ENCODE peak calls at places on chromosomes 2 and 18, in seven cellular contexts. U is GM12878, E is HepG2, M is H1, X is SK-N-SH, T is K562, C is T47D. F is an unnamed sample.

GRCh38 chr2:68225119-68225632 is 27.2 kb downstream of the PPP3R1 start:
- DNase-seq in X (peak), E (peak), T (peak), M (peak), C (no peak), U (peak), F (peak)

GRCh38 chr2:186429095-186429494 is 57.0 kb upstream of the ZC3H15 start:
- DNase-seq in T (no peak), U (no peak), C (no peak), E (no peak), M (no peak), X (no peak), F (no peak)

GRCh38 chr2:147182260-147182659 is 662.6 kb upstream of the ACVR2A start:
- DNase-seq in X (no peak), M (no peak), U (peak), T (no peak), C (no peak), E (no peak), F (no peak)

GRCh38 chr18:51151568-51152511 is 45.6 kb downstream of the MEX3C start:
- DNase-seq in E (no peak), U (no peak), M (no peak), X (no peak), C (no peak), T (no peak), F (no peak)

GRCh38 chr18:55968550-55968949 is 380.6 kb upstream of the TCF4 start:
- DNase-seq in E (no peak), T (no peak), U (no peak), C (no peak), X (no peak), M (no peak), F (no peak)

GRCh38 chr2:222038086-222038802 is 260.6 kb downstream of the PAX3 start:
- DNase-seq in C (no peak), U (no peak), X (no peak), E (peak), M (no peak), T (no peak), F (no peak)

GRCh38 chr2:233764264-233764663 is 4.2 kb downstream of the UGT1A1 start:
- DNase-seq in C (no peak), M (no peak), E (no peak), X (no peak), U (no peak), T (no peak), F (no peak)

GRCh38 chr2:150630587-150631235 is 143.2 kb upstream of the RND3 start:
- DNase-seq in X (no peak), T (no peak), E (no peak), M (no peak), C (no peak), U (no peak), F (no peak)

GRCh38 chr2:135791418-135792190 is 45.4 kb downstream of the LCT start:
- DNase-seq in M (no peak), X (no peak), E (no peak), T (no peak), C (no peak), U (no peak), F (no peak)

GRCh38 chr2:235330775-235331438 is 162.9 kb upstream of the AGAP1 start:
- DNase-seq in E (no peak), C (peak), U (no peak), X (no peak), T (no peak), M (no peak), F (peak)

GRCh38 chr2:109304731-109305470 is 175.9 kb downstream of the SH3RF3 start:
- DNase-seq in C (no peak), T (no peak), X (no peak), E (no peak), M (no peak), U (peak), F (no peak)

GRCh38 chr2:240339411-240340360 is 95.8 kb upstream of the GPC1 start:
- DNase-seq in U (no peak), T (no peak), C (no peak), E (no peak), M (no peak), X (no peak), F (no peak)

GRCh38 chr2:158006961-158007664 is 94.6 kb upstream of the UPP2 start:
- DNase-seq in T (peak), X (no peak), U (no peak), E (no peak), M (no peak), C (no peak), F (no peak)

GRCh38 chr2:158042666-158043065 is 59.0 kb upstream of the UPP2 start:
- DNase-seq in U (no peak), C (no peak), E (no peak), M (no peak), T (no peak), X (no peak), F (no peak)

GRCh38 chr2:230575640-230576324 is 136.9 kb upstream of the CAB39 start:
- DNase-seq in U (no peak), E (no peak), X (no peak), T (peak), C (no peak), M (no peak), F (peak)

GRCh38 chr2:44934962-44935853 is 6.3 kb upstream of the SIX3 start:
- DNase-seq in U (no peak), C (no peak), M (no peak), E (peak), T (no peak), X (peak), F (no peak)

GRCh38 chr2:5250482-5250881 is 441.7 kb upstream of the SOX11 start:
- DNase-seq in U (no peak), X (no peak), E (no peak), C (no peak), M (peak), T (no peak), F (no peak)

GRCh38 chr18:48622911-48623431 is 84.1 kb downstream of the CTIF start:
- DNase-seq in C (no peak), X (no peak), U (no peak), E (no peak), T (no peak), M (no peak), F (no peak)

GRCh38 chr2:215369191-215369760 is 57.4 kb downstream of the ATIC start:
- DNase-seq in X (no peak), T (no peak), U (no peak), E (no peak), M (no peak), C (no peak), F (no peak)

GRCh38 chr2:159375241-159375640 is 88.7 kb upstream of the WDSUB1 start:
- DNase-seq in U (no peak), E (no peak), X (no peak), M (no peak), T (no peak), C (no peak), F (no peak)

GRCh38 chr18:3040881-3041280 is 27.9 kb upstream of the LPIN2 start:
- DNase-seq in T (no peak), C (no peak), U (no peak), M (no peak), X (no peak), E (no peak), F (no peak)

GRCh38 chr2:238123218-238123971 is 15.1 kb upstream of the KLHL30 start:
- DNase-seq in M (no peak), X (no peak), T (no peak), E (no peak), C (no peak), U (no peak), F (no peak)

GRCh38 chr2:18479901-18480369 is 80.5 kb downstream of the RDH14 start:
- DNase-seq in M (no peak), X (no peak), T (no peak), E (no peak), U (no peak), C (no peak), F (no peak)

GRCh38 chr2:226256237-226256636 is 543.4 kb downstream of the IRS1 start:
- DNase-seq in C (no peak), U (no peak), M (no peak), X (no peak), E (no peak), T (no peak), F (no peak)

GRCh38 chr18:57008001-57008686 is 138.7 kb upstream of the BOD1L2 start:
- DNase-seq in U (no peak), X (no peak), C (no peak), T (no peak), E (no peak), M (no peak), F (no peak)

GRCh38 chr2:168320267-168320666 is 72.9 kb upstream of the STK39 start:
- DNase-seq in U (no peak), M (no peak), E (no peak), T (no peak), C (no peak), X (no peak), F (no peak)

GRCh38 chr18:46688853-46689525 is 32.0 kb upstream of the LOXHD1 start:
- DNase-seq in U (no peak), C (no peak), T (no peak), X (no peak), E (no peak), M (no peak), F (no peak)

GRCh38 chr2:112891333-112891950 is 19.5 kb upstream of the IL37 start:
- DNase-seq in X (no peak), C (no peak), M (no peak), E (no peak), U (no peak), T (no peak), F (peak)

GRCh38 chr2:105597011-105597830 is 147.5 kb upstream of the NCK2 start:
- DNase-seq in C (no peak), U (no peak), X (no peak), E (no peak), T (no peak), M (no peak), F (no peak)

GRCh38 chr2:111207892-111208291 is 87.2 kb downstream of the BCL2L11 start:
- DNase-seq in X (no peak), T (no peak), E (no peak), M (no peak), C (no peak), U (no peak), F (no peak)

GRCh38 chr2:23524261-23524706 is 139.3 kb downstream of the KLHL29 start:
- DNase-seq in T (no peak), M (no peak), C (no peak), E (no peak), U (no peak), X (no peak), F (peak)

GRCh38 chr2:224922142-224922727 is 120.0 kb downstream of the DOCK10 start:
- DNase-seq in M (no peak), U (peak), C (no peak), X (no peak), T (no peak), E (no peak), F (no peak)

GRCh38 chr2:176643711-176644110 is 374.5 kb downstream of the MTX2 start:
- DNase-seq in T (no peak), U (no peak), C (no peak), E (peak), M (no peak), X (peak), F (no peak)

GRCh38 chr2:218218409-218219185 is 1.6 kb downstream of the ARPC2 start:
- DNase-seq in M (no peak), X (peak), T (no peak), E (no peak), U (peak), C (no peak), F (no peak)

GRCh38 chr18:78893396-78894305 is 86.0 kb upstream of the SALL3 start:
- DNase-seq in X (no peak), M (no peak), C (no peak), E (no peak), U (no peak), T (no peak), F (no peak)

GRCh38 chr2:200944467-200945394 is 18.7 kb downstream of the ORC2 start:
- DNase-seq in U (no peak), X (no peak), T (peak), E (peak), M (no peak), C (no peak), F (peak)

GRCh38 chr2:238784671-238785527 is 63.0 kb upstream of the TWIST2 start:
- DNase-seq in C (peak), M (no peak), X (peak), U (no peak), E (peak), T (peak), F (peak)

GRCh38 chr18:10872297-10872696 is 277.1 kb downstream of the PIEZO2 start:
- DNase-seq in E (no peak), X (no peak), M (no peak), U (no peak), T (no peak), C (no peak), F (no peak)

GRCh38 chr2:126827371-126827770 is 71.3 kb upstream of the TEX51 start:
- DNase-seq in T (no peak), X (no peak), M (no peak), U (no peak), C (no peak), E (no peak), F (no peak)

GRCh38 chr2:111667542-111668273 is 216.3 kb downstream of the ANAPC1 start:
- DNase-seq in C (no peak), M (no peak), U (no peak), T (peak), E (peak), X (no peak), F (no peak)

DNA sequence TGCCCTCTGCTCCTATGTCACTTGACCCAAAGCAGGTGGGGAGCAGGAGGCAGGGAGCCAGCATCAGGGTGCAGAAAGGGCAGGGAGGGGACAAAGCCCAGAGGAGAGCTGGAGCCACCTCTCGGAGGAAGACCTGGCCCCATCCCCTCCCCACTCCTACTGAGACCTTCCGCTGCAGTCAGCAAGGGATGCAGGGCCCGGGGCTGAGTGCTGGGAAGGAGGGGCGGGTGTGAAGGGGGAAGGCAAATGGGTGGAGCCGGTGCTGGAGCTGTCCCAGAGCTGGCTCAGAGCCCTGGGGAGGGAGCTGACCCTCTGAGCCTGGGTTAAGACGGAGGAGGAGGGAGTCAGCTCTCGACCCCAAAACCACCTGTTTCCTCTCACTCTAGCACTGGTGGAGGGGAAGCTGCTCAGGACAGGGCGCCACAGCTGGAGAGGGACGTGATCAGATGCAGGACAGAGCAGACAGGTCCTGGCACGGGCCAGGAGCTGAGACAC is 33.8 kb downstream of the HS1BP3 start:
- DNase-seq in U (no peak), C (no peak), X (peak), E (no peak), T (peak), M (no peak), F (no peak)
- TF ChIP-seq JUND in U (no peak), C (no peak), X (no peak), E (no peak), T (no peak), M (no peak), F (no peak)

DNA sequence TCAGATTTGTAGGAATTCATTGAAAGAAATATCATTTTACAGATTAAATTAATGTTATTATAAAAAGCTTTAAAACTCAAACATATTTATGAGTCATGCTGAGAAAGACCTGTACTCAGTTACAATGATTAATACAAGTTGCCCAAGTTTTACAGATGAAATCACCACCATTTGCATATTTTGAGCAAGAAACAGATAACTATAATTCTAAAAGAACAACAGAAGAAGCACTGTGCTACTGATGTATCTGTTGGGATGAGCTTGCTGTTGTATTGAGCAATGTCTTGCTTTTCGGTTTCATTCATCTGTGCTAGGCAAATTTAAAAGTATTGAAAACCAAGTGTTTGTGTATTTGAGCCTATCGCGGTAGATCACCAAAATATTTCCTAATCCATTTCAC is 1589.1 kb upstream of the ZEB2 start:
- DNase-seq in X (no peak), T (no peak), U (no peak), C (no peak), M (no peak), E (no peak), F (no peak)
- TF ChIP-seq JUND in X (no peak), T (no peak), U (no peak), C (no peak), M (no peak), E (no peak), F (no peak)

GRCh38 chr18:63366991-63367240 is at the start of gene KDSR:
- DNase-seq in U (no peak), X (no peak), T (no peak), E (no peak), C (no peak), M (no peak), F (no peak)
- TF ChIP-seq JUND in U (no peak), X (no peak), T (no peak), E (no peak), C (no peak), M (no peak), F (no peak)

DNA sequence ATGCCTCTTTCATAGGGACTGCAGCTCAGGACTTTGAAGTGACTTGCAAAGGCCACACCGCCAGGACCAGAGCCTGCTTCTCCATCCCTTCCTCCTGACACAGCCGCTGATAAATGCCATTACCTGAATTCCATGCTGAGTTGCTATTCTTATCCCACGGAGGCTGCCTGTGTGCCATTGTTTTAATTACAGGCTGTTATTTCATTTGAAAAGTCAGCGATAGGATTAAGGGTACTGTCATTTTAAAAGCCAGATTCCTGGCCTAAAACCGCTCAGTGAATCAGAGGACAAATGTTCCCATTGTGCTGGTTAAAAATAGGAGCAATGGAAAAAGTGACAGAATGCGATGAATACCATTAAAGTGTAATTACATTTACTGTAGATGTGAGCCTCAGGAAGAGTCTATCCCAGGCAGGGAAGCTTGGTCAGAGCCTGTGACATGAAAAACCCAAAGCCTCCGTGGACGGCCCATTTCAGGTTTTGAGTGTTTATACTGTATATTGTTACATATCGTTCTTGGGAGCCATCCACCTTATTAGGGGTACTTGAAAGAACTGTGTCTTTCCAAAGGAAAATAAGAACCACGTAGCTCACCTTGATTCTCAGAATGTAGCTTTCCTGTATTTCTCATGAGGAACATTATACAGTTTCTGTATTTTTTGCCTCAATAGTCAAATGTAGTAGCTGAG is 41.3 kb downstream of the PDCL3 start:
- DNase-seq in C (no peak), X (no peak), U (no peak), T (no peak), M (no peak), E (no peak), F (no peak)
- TF ChIP-seq JUND in C (no peak), X (no peak), U (no peak), T (no peak), M (no peak), E (no peak), F (no peak)

DNA sequence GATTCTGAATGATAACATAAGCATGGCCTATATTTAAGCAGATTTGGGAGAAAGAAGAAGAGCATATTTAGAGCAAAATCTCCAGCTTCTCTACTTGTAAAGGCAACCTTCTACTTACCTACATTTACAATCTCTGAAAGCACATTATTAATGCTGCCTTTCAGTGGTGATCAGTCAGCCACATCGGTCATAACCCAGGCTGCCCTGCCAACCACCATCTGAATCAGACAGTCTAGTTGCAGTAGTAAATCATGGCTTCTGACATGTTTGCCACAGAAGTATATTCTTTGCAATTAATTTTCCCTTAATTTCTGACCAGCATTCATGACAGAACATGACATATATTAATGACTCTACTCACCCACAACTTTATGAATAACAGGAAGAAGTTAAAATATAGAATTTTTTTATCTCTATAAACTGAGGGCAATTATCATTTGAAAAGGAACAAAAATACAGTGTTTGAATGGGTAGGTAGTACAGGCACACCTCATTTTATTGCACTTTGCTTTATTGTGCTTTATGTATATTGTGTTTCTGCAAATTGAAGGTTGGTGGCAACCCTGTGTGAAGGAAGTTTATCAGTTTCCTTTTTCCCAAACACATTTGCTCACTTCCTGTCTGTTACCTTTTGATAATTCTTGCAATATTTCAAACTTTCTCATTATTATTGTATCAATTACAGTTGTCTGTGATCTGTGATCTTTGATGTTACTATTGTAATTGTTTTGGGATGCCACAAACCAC is 531.6 kb upstream of the CHAC2 start:
- DNase-seq in C (no peak), U (no peak), X (no peak), E (no peak), M (no peak), T (no peak), F (no peak)
- TF ChIP-seq JUND in C (no peak), U (no peak), X (no peak), E (no peak), M (no peak), T (no peak), F (no peak)

F was measured in HCT116.